ENCODE peak calls at places on chromosomes 4 and X, in seven cellular contexts. One of them, this sample, is unnamed.

GRCh38 chrX:24703185-24703494 is 9.4 kb downstream of the POLA1 start:
- DNase-seq in dorsolateral prefrontal cortex: no peak
- DNase-seq in testis: no peak
- DNase-seq in K562: no peak
- DNase-seq in neuronal stem cell: no peak
- DNase-seq in CD4-positive, CD25-positive, alpha-beta regulatory T cell: no peak
- DNase-seq in heart left ventricle: no peak
- DNase-seq in this sample: no peak

GRCh38 chrX:155953055-155953454 is 44.4 kb upstream of the IL9R start:
- DNase-seq in K562: no peak
- DNase-seq in testis: no peak
- DNase-seq in heart left ventricle: no peak
- DNase-seq in neuronal stem cell: no peak
- DNase-seq in CD4-positive, CD25-positive, alpha-beta regulatory T cell: no peak
- DNase-seq in dorsolateral prefrontal cortex: no peak
- DNase-seq in this sample: no peak

GRCh38 chrX:101686574-101686973 is 26.9 kb upstream of the ARMCX2 start:
- DNase-seq in dorsolateral prefrontal cortex: no peak
- DNase-seq in CD4-positive, CD25-positive, alpha-beta regulatory T cell: no peak
- DNase-seq in testis: no peak
- DNase-seq in K562: no peak
- DNase-seq in neuronal stem cell: no peak
- DNase-seq in heart left ventricle: no peak
- DNase-seq in this sample: no peak

GRCh38 chrX:81054904-81055303 is 146.8 kb downstream of the HMGN5 start:
- DNase-seq in testis: no peak
- DNase-seq in neuronal stem cell: no peak
- DNase-seq in K562: no peak
- DNase-seq in heart left ventricle: no peak
- DNase-seq in CD4-positive, CD25-positive, alpha-beta regulatory T cell: no peak
- DNase-seq in dorsolateral prefrontal cortex: no peak
- DNase-seq in this sample: no peak

GRCh38 chrX:32966956-32967355 is 244.4 kb downstream of the DMD start:
- DNase-seq in heart left ventricle: no peak
- DNase-seq in neuronal stem cell: no peak
- DNase-seq in K562: no peak
- DNase-seq in testis: no peak
- DNase-seq in CD4-positive, CD25-positive, alpha-beta regulatory T cell: no peak
- DNase-seq in dorsolateral prefrontal cortex: no peak
- DNase-seq in this sample: no peak

GRCh38 chr4:122898370-122899150 is 23.8 kb downstream of the NUDT6 start:
- DNase-seq in heart left ventricle: no peak
- DNase-seq in neuronal stem cell: no peak
- DNase-seq in dorsolateral prefrontal cortex: no peak
- DNase-seq in K562: no peak
- DNase-seq in testis: no peak
- DNase-seq in CD4-positive, CD25-positive, alpha-beta regulatory T cell: no peak
- DNase-seq in this sample: no peak

GRCh38 chr4:6272863-6273660 is 3.4 kb downstream of the WFS1 start:
- DNase-seq in heart left ventricle: no peak
- DNase-seq in dorsolateral prefrontal cortex: no peak
- DNase-seq in neuronal stem cell: no peak
- DNase-seq in K562: no peak
- DNase-seq in CD4-positive, CD25-positive, alpha-beta regulatory T cell: no peak
- DNase-seq in testis: no peak
- DNase-seq in this sample: no peak

GRCh38 chr4:98627883-98628282 is 30.5 kb downstream of the TSPAN5 start:
- DNase-seq in CD4-positive, CD25-positive, alpha-beta regulatory T cell: no peak
- DNase-seq in heart left ventricle: no peak
- DNase-seq in neuronal stem cell: no peak
- DNase-seq in dorsolateral prefrontal cortex: no peak
- DNase-seq in testis: no peak
- DNase-seq in K562: no peak
- DNase-seq in this sample: no peak

GRCh38 chr4:74423101-74423500 is 21.8 kb upstream of the AREG start:
- DNase-seq in K562: no peak
- DNase-seq in heart left ventricle: peak; percentile 72
- DNase-seq in CD4-positive, CD25-positive, alpha-beta regulatory T cell: no peak
- DNase-seq in testis: peak; percentile 43
- DNase-seq in dorsolateral prefrontal cortex: no peak
- DNase-seq in neuronal stem cell: no peak
- DNase-seq in this sample: no peak

GRCh38 chr4:113759696-113760093 is 1.8 kb downstream of the CAMK2D start:
- DNase-seq in neuronal stem cell: no peak
- DNase-seq in CD4-positive, CD25-positive, alpha-beta regulatory T cell: peak; percentile 17
- DNase-seq in K562: no peak
- DNase-seq in heart left ventricle: no peak
- DNase-seq in testis: no peak
- DNase-seq in dorsolateral prefrontal cortex: no peak
- DNase-seq in this sample: no peak

GRCh38 chr4:42357325-42357724 is 40.0 kb upstream of the SHISA3 start:
- DNase-seq in neuronal stem cell: no peak
- DNase-seq in heart left ventricle: no peak
- DNase-seq in CD4-positive, CD25-positive, alpha-beta regulatory T cell: no peak
- DNase-seq in K562: no peak
- DNase-seq in dorsolateral prefrontal cortex: no peak
- DNase-seq in testis: no peak
- DNase-seq in this sample: no peak

GRCh38 chr4:1010522-1011021 is 854 bp upstream of the FGFRL1 start:
- DNase-seq in neuronal stem cell: no peak
- DNase-seq in testis: peak; percentile 48
- DNase-seq in heart left ventricle: peak; percentile 49
- DNase-seq in K562: peak; percentile 9
- DNase-seq in CD4-positive, CD25-positive, alpha-beta regulatory T cell: peak; percentile 68
- DNase-seq in dorsolateral prefrontal cortex: no peak
- DNase-seq in this sample: no peak

GRCh38 chr4:10336471-10336870 is 120.8 kb downstream of the ZNF518B start:
- DNase-seq in testis: no peak
- DNase-seq in neuronal stem cell: no peak
- DNase-seq in K562: no peak
- DNase-seq in heart left ventricle: no peak
- DNase-seq in dorsolateral prefrontal cortex: no peak
- DNase-seq in CD4-positive, CD25-positive, alpha-beta regulatory T cell: no peak
- DNase-seq in this sample: no peak

GRCh38 chr4:41024556-41025491 is 189.5 kb downstream of the APBB2 start:
- DNase-seq in heart left ventricle: no peak
- DNase-seq in neuronal stem cell: peak; percentile 37
- DNase-seq in CD4-positive, CD25-positive, alpha-beta regulatory T cell: no peak
- DNase-seq in testis: no peak
- DNase-seq in dorsolateral prefrontal cortex: no peak
- DNase-seq in K562: no peak
- DNase-seq in this sample: no peak

DNA sequence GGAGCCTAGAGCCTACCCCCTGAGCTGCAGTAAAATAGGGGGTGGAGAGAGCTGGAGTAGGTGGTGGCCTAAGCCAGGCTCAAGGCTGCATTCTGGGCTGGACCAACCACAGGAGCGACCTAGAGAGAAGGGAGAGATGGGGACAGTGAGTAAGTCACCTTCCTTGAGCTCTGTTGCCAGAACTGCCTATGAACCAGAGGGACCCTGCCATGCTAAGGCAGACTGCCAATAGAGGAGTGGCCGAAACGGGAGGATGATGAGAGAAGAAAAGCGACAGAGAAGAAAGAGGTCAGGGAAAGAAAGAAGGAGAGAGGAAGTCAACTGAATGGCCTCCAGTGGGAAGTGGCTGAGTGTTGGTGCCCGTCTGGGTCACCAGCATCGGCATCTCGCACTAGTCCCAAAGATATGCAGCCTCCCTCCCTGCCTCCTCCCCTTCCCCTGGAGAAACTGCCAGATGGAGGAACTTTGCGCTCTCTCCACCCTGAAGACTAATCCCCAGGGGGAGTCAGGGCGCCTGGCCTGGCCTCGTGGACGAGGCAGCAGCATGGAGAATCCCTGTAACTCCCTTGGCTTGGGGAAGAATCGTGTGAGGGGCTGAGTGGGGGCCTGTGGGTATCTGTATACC is 28.8 kb downstream of the ELF4 start:
- DNase-seq in heart left ventricle: no peak
- DNase-seq in testis: no peak
- DNase-seq in K562: no peak
- DNase-seq in dorsolateral prefrontal cortex: no peak
- DNase-seq in CD4-positive, CD25-positive, alpha-beta regulatory T cell: no peak
- DNase-seq in neuronal stem cell: no peak
- DNase-seq in this sample: no peak
- H3K27ac ChIP-seq in heart left ventricle: peak overlapping the region; percentile 76
- H3K27ac ChIP-seq in testis: no peak overlapping the region
- H3K27ac ChIP-seq in K562: peak overlapping the region; percentile 78
- H3K27ac ChIP-seq in dorsolateral prefrontal cortex: no peak overlapping the region
- H3K27ac ChIP-seq in CD4-positive, CD25-positive, alpha-beta regulatory T cell: peak overlapping the region; percentile 77
- H3K27ac ChIP-seq in neuronal stem cell: no peak overlapping the region
- H3K27ac ChIP-seq in this sample: no peak overlapping the region

GRCh38 chr4:90126805-90127204 is 389 bp upstream of the CCSER1 start:
- DNase-seq in K562: no peak
- DNase-seq in neuronal stem cell: no peak
- DNase-seq in heart left ventricle: no peak
- DNase-seq in dorsolateral prefrontal cortex: no peak
- DNase-seq in CD4-positive, CD25-positive, alpha-beta regulatory T cell: no peak
- DNase-seq in testis: no peak
- DNase-seq in this sample: no peak
- H3K4me3 ChIP-seq in K562: no peak overlapping the region
- H3K4me3 ChIP-seq in neuronal stem cell: peak overlapping the region; percentile 59
- H3K4me3 ChIP-seq in heart left ventricle: peak overlapping the region; percentile 68
- H3K4me3 ChIP-seq in dorsolateral prefrontal cortex: peak overlapping the region; percentile 69
- H3K4me3 ChIP-seq in CD4-positive, CD25-positive, alpha-beta regulatory T cell: no peak overlapping the region
- H3K4me3 ChIP-seq in testis: peak overlapping the region; percentile 84
- H3K4me3 ChIP-seq in this sample: peak overlapping the region; percentile 69

GRCh38 chr4:2484993-2485392 is 16.1 kb downstream of the RNF4 start:
- DNase-seq in CD4-positive, CD25-positive, alpha-beta regulatory T cell: peak; percentile 65
- DNase-seq in K562: no peak
- DNase-seq in dorsolateral prefrontal cortex: peak; percentile 59
- DNase-seq in heart left ventricle: peak; percentile 87
- DNase-seq in testis: peak; percentile 76
- DNase-seq in neuronal stem cell: no peak
- DNase-seq in this sample: no peak

GRCh38 chr4:2483237-2483636 is 14.3 kb downstream of the RNF4 start:
- DNase-seq in dorsolateral prefrontal cortex: no peak
- DNase-seq in K562: no peak
- DNase-seq in testis: no peak
- DNase-seq in heart left ventricle: no peak
- DNase-seq in neuronal stem cell: no peak
- DNase-seq in CD4-positive, CD25-positive, alpha-beta regulatory T cell: no peak
- DNase-seq in this sample: no peak

GRCh38 chr4:2482192-2482591 is 13.3 kb downstream of the RNF4 start:
- DNase-seq in CD4-positive, CD25-positive, alpha-beta regulatory T cell: no peak
- DNase-seq in neuronal stem cell: no peak
- DNase-seq in heart left ventricle: no peak
- DNase-seq in dorsolateral prefrontal cortex: no peak
- DNase-seq in K562: no peak
- DNase-seq in testis: no peak
- DNase-seq in this sample: no peak

GRCh38 chr4:2482693-2483092 is 13.8 kb downstream of the RNF4 start:
- DNase-seq in heart left ventricle: peak; percentile 65
- DNase-seq in testis: peak; percentile 69
- DNase-seq in K562: no peak
- DNase-seq in neuronal stem cell: no peak
- DNase-seq in CD4-positive, CD25-positive, alpha-beta regulatory T cell: peak; percentile 30
- DNase-seq in dorsolateral prefrontal cortex: no peak
- DNase-seq in this sample: no peak

GRCh38 chr4:2484169-2484568 is 15.3 kb downstream of the RNF4 start:
- DNase-seq in testis: no peak
- DNase-seq in neuronal stem cell: no peak
- DNase-seq in K562: no peak
- DNase-seq in CD4-positive, CD25-positive, alpha-beta regulatory T cell: no peak
- DNase-seq in heart left ventricle: no peak
- DNase-seq in dorsolateral prefrontal cortex: no peak
- DNase-seq in this sample: no peak
- H3K27ac ChIP-seq in testis: no peak overlapping the region
- H3K27ac ChIP-seq in neuronal stem cell: no peak overlapping the region
- H3K27ac ChIP-seq in K562: no peak overlapping the region
- H3K27ac ChIP-seq in CD4-positive, CD25-positive, alpha-beta regulatory T cell: peak overlapping the region; percentile 69
- H3K27ac ChIP-seq in heart left ventricle: peak overlapping the region; percentile 90
- H3K27ac ChIP-seq in dorsolateral prefrontal cortex: no peak overlapping the region
- H3K27ac ChIP-seq in this sample: no peak overlapping the region

GRCh38 chr4:168879178-168879577 is 130.9 kb downstream of the CBR4 start:
- DNase-seq in K562: no peak
- DNase-seq in heart left ventricle: no peak
- DNase-seq in CD4-positive, CD25-positive, alpha-beta regulatory T cell: no peak
- DNase-seq in dorsolateral prefrontal cortex: no peak
- DNase-seq in testis: no peak
- DNase-seq in neuronal stem cell: no peak
- DNase-seq in this sample: no peak
- H3K4me3 ChIP-seq in K562: no peak overlapping the region
- H3K4me3 ChIP-seq in heart left ventricle: no peak overlapping the region
- H3K4me3 ChIP-seq in CD4-positive, CD25-positive, alpha-beta regulatory T cell: no peak overlapping the region
- H3K4me3 ChIP-seq in dorsolateral prefrontal cortex: no peak overlapping the region
- H3K4me3 ChIP-seq in testis: no peak overlapping the region
- H3K4me3 ChIP-seq in neuronal stem cell: no peak overlapping the region
- H3K4me3 ChIP-seq in this sample: no peak overlapping the region